ENCODE peak calls at places on chromosomes 7 and 10, in nine cellular contexts. One of them, this sample, is unnamed.

GRCh38 chr7:38296059-38296857 is 22.8 kb upstream of the TARP start:
- DNase-seq in HCT116: no peak
- DNase-seq in ovary: no peak
- DNase-seq in astrocyte of the spinal cord: no peak
- DNase-seq in GM06990: no peak
- DNase-seq in cardiac muscle cell: no peak
- DNase-seq in hepatocyte: no peak
- DNase-seq in CD8-positive, alpha-beta T cell: no peak
- DNase-seq in foreskin fibroblast: no peak
- DNase-seq in this sample: no peak

GRCh38 chr10:131081386-131081785 is 230.1 kb downstream of the TCERG1L start:
- DNase-seq in CD8-positive, alpha-beta T cell: no peak
- DNase-seq in hepatocyte: no peak
- DNase-seq in cardiac muscle cell: no peak
- DNase-seq in foreskin fibroblast: no peak
- DNase-seq in HCT116: no peak
- DNase-seq in ovary: peak; percentile 85
- DNase-seq in GM06990: no peak
- DNase-seq in astrocyte of the spinal cord: no peak
- DNase-seq in this sample: no peak

GRCh38 chr10:96831200-96831866 is 765 bp upstream of the LCOR start:
- DNase-seq in ovary: no peak
- DNase-seq in CD8-positive, alpha-beta T cell: no peak
- DNase-seq in cardiac muscle cell: no peak
- DNase-seq in hepatocyte: no peak
- DNase-seq in astrocyte of the spinal cord: no peak
- DNase-seq in GM06990: no peak
- DNase-seq in HCT116: no peak
- DNase-seq in foreskin fibroblast: no peak
- DNase-seq in this sample: peak; percentile 47

GRCh38 chr10:97407211-97407951 is 6.2 kb upstream of the RRP12 start:
- DNase-seq in ovary: peak; percentile 66
- DNase-seq in hepatocyte: peak; percentile 86
- DNase-seq in GM06990: peak; percentile 81
- DNase-seq in CD8-positive, alpha-beta T cell: peak; percentile 61
- DNase-seq in foreskin fibroblast: peak; percentile 90
- DNase-seq in HCT116: peak; percentile 77
- DNase-seq in astrocyte of the spinal cord: peak; percentile 78
- DNase-seq in cardiac muscle cell: peak; percentile 85
- DNase-seq in this sample: peak; percentile 84

GRCh38 chr7:7351832-7352231 is 169.5 kb downstream of the C1GALT1 start:
- DNase-seq in astrocyte of the spinal cord: no peak
- DNase-seq in ovary: no peak
- DNase-seq in foreskin fibroblast: no peak
- DNase-seq in CD8-positive, alpha-beta T cell: no peak
- DNase-seq in GM06990: no peak
- DNase-seq in hepatocyte: no peak
- DNase-seq in HCT116: no peak
- DNase-seq in cardiac muscle cell: no peak
- DNase-seq in this sample: no peak

GRCh38 chr10:49571419-49571818 is 32.5 kb upstream of the ERCC6 start:
- DNase-seq in hepatocyte: peak; percentile 26
- DNase-seq in astrocyte of the spinal cord: no peak
- DNase-seq in CD8-positive, alpha-beta T cell: no peak
- DNase-seq in GM06990: no peak
- DNase-seq in foreskin fibroblast: peak; percentile 71
- DNase-seq in HCT116: no peak
- DNase-seq in ovary: no peak
- DNase-seq in cardiac muscle cell: no peak
- DNase-seq in this sample: no peak

GRCh38 chr7:96179863-96180262 is 142.0 kb downstream of the SLC25A13 start:
- DNase-seq in ovary: no peak
- DNase-seq in foreskin fibroblast: peak; percentile 20
- DNase-seq in HCT116: no peak
- DNase-seq in cardiac muscle cell: peak; percentile 14
- DNase-seq in GM06990: no peak
- DNase-seq in CD8-positive, alpha-beta T cell: no peak
- DNase-seq in astrocyte of the spinal cord: peak; percentile 5
- DNase-seq in hepatocyte: no peak
- DNase-seq in this sample: no peak

GRCh38 chr7:102236592-102237287 is 49.9 kb upstream of the SH2B2 start:
- DNase-seq in CD8-positive, alpha-beta T cell: no peak
- DNase-seq in hepatocyte: peak; percentile 84
- DNase-seq in astrocyte of the spinal cord: peak; percentile 65
- DNase-seq in foreskin fibroblast: peak; percentile 80
- DNase-seq in GM06990: peak; percentile 29
- DNase-seq in ovary: peak; percentile 78
- DNase-seq in HCT116: peak; percentile 28
- DNase-seq in cardiac muscle cell: peak; percentile 77
- DNase-seq in this sample: peak; percentile 28

GRCh38 chr10:35640474-35640873 is 1.6 kb downstream of the FZD8 start:
- DNase-seq in hepatocyte: peak; percentile 87
- DNase-seq in GM06990: peak; percentile 36
- DNase-seq in CD8-positive, alpha-beta T cell: no peak
- DNase-seq in foreskin fibroblast: peak; percentile 81
- DNase-seq in ovary: peak; percentile 65
- DNase-seq in astrocyte of the spinal cord: peak; percentile 66
- DNase-seq in cardiac muscle cell: peak; percentile 76
- DNase-seq in HCT116: no peak
- DNase-seq in this sample: no peak

GRCh38 chr7:75049817-75050216 is 23.8 kb downstream of the RCC1L start:
- DNase-seq in CD8-positive, alpha-beta T cell: no peak
- DNase-seq in HCT116: no peak
- DNase-seq in hepatocyte: no peak
- DNase-seq in astrocyte of the spinal cord: no peak
- DNase-seq in GM06990: no peak
- DNase-seq in cardiac muscle cell: no peak
- DNase-seq in foreskin fibroblast: no peak
- DNase-seq in ovary: no peak
- DNase-seq in this sample: no peak

GRCh38 chr10:5243521-5243987 is 46.9 kb downstream of the AKR1C4 start:
- DNase-seq in astrocyte of the spinal cord: no peak
- DNase-seq in HCT116: no peak
- DNase-seq in hepatocyte: no peak
- DNase-seq in CD8-positive, alpha-beta T cell: no peak
- DNase-seq in ovary: no peak
- DNase-seq in foreskin fibroblast: no peak
- DNase-seq in GM06990: no peak
- DNase-seq in cardiac muscle cell: no peak
- DNase-seq in this sample: no peak

GRCh38 chr7:39734605-39735004 is 111.2 kb downstream of the RALA start:
- DNase-seq in GM06990: no peak
- DNase-seq in hepatocyte: no peak
- DNase-seq in cardiac muscle cell: no peak
- DNase-seq in astrocyte of the spinal cord: no peak
- DNase-seq in HCT116: no peak
- DNase-seq in ovary: no peak
- DNase-seq in CD8-positive, alpha-beta T cell: no peak
- DNase-seq in foreskin fibroblast: no peak
- DNase-seq in this sample: no peak
- H3K4me3 ChIP-seq in GM06990: peak overlapping the region; percentile 79
- H3K4me3 ChIP-seq in hepatocyte: no peak overlapping the region
- H3K4me3 ChIP-seq in cardiac muscle cell: no peak overlapping the region
- H3K4me3 ChIP-seq in astrocyte of the spinal cord: peak overlapping the region; percentile 58
- H3K4me3 ChIP-seq in HCT116: peak overlapping the region; percentile 63
- H3K4me3 ChIP-seq in ovary: no peak overlapping the region
- H3K4me3 ChIP-seq in CD8-positive, alpha-beta T cell: no peak overlapping the region
- H3K4me3 ChIP-seq in foreskin fibroblast: peak overlapping the region; percentile 82
- H3K4me3 ChIP-seq in this sample: peak overlapping the region; percentile 68

GRCh38 chr7:104252409-104253134 is 44.8 kb upstream of the ORC5 start:
- DNase-seq in GM06990: no peak
- DNase-seq in HCT116: peak; percentile 16
- DNase-seq in CD8-positive, alpha-beta T cell: no peak
- DNase-seq in hepatocyte: no peak
- DNase-seq in foreskin fibroblast: no peak
- DNase-seq in cardiac muscle cell: no peak
- DNase-seq in ovary: no peak
- DNase-seq in astrocyte of the spinal cord: no peak
- DNase-seq in this sample: no peak
- TF ChIP-seq CTCF in GM06990: peak; percentile 7
- TF ChIP-seq CTCF in HCT116: peak; percentile 28
- TF ChIP-seq CTCF in CD8-positive, alpha-beta T cell: no peak
- TF ChIP-seq CTCF in hepatocyte: peak; percentile 1
- TF ChIP-seq CTCF in foreskin fibroblast: no peak
- TF ChIP-seq CTCF in cardiac muscle cell: peak; percentile 9
- TF ChIP-seq CTCF in ovary: no peak
- TF ChIP-seq CTCF in astrocyte of the spinal cord: no peak
- TF ChIP-seq CTCF in this sample: peak; percentile 39

GRCh38 chr7:158976468-158976848 is 120.1 kb downstream of the DYNC2I1 start:
- DNase-seq in HCT116: no peak
- DNase-seq in ovary: no peak
- DNase-seq in CD8-positive, alpha-beta T cell: no peak
- DNase-seq in foreskin fibroblast: peak; percentile 16
- DNase-seq in GM06990: peak; percentile 33
- DNase-seq in hepatocyte: no peak
- DNase-seq in astrocyte of the spinal cord: no peak
- DNase-seq in cardiac muscle cell: peak; percentile 8
- DNase-seq in this sample: no peak
- H3K4me3 ChIP-seq in HCT116: peak overlapping the region; percentile 39
- H3K4me3 ChIP-seq in ovary: no peak overlapping the region
- H3K4me3 ChIP-seq in CD8-positive, alpha-beta T cell: peak overlapping the region; percentile 42
- H3K4me3 ChIP-seq in foreskin fibroblast: peak overlapping the region; percentile 58
- H3K4me3 ChIP-seq in GM06990: peak overlapping the region; percentile 59
- H3K4me3 ChIP-seq in hepatocyte: no peak overlapping the region
- H3K4me3 ChIP-seq in astrocyte of the spinal cord: no peak overlapping the region
- H3K4me3 ChIP-seq in cardiac muscle cell: peak overlapping the region; percentile 18
- H3K4me3 ChIP-seq in this sample: peak overlapping the region; percentile 39

GRCh38 chr7:159030490-159031134 is 114.1 kb downstream of the VIPR2 start:
- DNase-seq in ovary: peak; percentile 85
- DNase-seq in GM06990: no peak
- DNase-seq in cardiac muscle cell: peak; percentile 34
- DNase-seq in HCT116: peak; percentile 27
- DNase-seq in CD8-positive, alpha-beta T cell: no peak
- DNase-seq in foreskin fibroblast: no peak
- DNase-seq in hepatocyte: peak; percentile 83
- DNase-seq in astrocyte of the spinal cord: no peak
- DNase-seq in this sample: no peak
- TF ChIP-seq CTCF in ovary: peak; percentile 23
- TF ChIP-seq CTCF in GM06990: no peak
- TF ChIP-seq CTCF in cardiac muscle cell: peak; percentile 27
- TF ChIP-seq CTCF in HCT116: peak; percentile 29
- TF ChIP-seq CTCF in CD8-positive, alpha-beta T cell: no peak
- TF ChIP-seq CTCF in foreskin fibroblast: no peak
- TF ChIP-seq CTCF in hepatocyte: peak; percentile 38
- TF ChIP-seq CTCF in astrocyte of the spinal cord: no peak
- TF ChIP-seq CTCF in this sample: no peak

DNA sequence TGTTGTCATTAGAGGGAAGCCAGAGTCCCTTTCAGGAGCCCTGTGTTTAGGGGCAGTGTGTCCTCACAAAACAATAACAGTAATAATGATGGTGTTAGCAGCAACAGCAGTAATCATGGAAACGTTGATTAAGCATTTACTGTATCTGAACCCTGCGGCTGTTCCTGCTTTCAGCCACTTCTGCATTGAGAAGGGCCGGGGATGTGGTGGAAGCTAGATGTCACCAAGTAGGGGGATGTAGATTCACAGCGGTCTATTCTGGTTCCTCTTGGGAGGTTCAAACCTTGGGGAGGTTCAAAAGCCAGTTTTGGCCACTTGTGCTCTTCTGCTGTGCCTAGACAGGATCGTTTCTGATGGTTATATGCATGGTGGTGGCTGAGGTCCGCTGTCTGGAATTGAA is 44.8 kb downstream of the PRPF18 start:
- DNase-seq in HCT116: no peak
- DNase-seq in ovary: no peak
- DNase-seq in cardiac muscle cell: no peak
- DNase-seq in foreskin fibroblast: no peak
- DNase-seq in astrocyte of the spinal cord: no peak
- DNase-seq in CD8-positive, alpha-beta T cell: no peak
- DNase-seq in GM06990: no peak
- DNase-seq in hepatocyte: no peak
- DNase-seq in this sample: no peak
- H3K4me3 ChIP-seq in HCT116: no peak overlapping the region
- H3K4me3 ChIP-seq in ovary: no peak overlapping the region
- H3K4me3 ChIP-seq in cardiac muscle cell: no peak overlapping the region
- H3K4me3 ChIP-seq in foreskin fibroblast: no peak overlapping the region
- H3K4me3 ChIP-seq in astrocyte of the spinal cord: no peak overlapping the region
- H3K4me3 ChIP-seq in CD8-positive, alpha-beta T cell: no peak overlapping the region
- H3K4me3 ChIP-seq in GM06990: no peak overlapping the region
- H3K4me3 ChIP-seq in hepatocyte: no peak overlapping the region
- H3K4me3 ChIP-seq in this sample: no peak overlapping the region

GRCh38 chr10:132371641-132372081 is 25.3 kb upstream of the PWWP2B start:
- DNase-seq in ovary: peak; percentile 20
- DNase-seq in astrocyte of the spinal cord: no peak
- DNase-seq in hepatocyte: no peak
- DNase-seq in CD8-positive, alpha-beta T cell: peak; percentile 33
- DNase-seq in cardiac muscle cell: no peak
- DNase-seq in foreskin fibroblast: no peak
- DNase-seq in GM06990: no peak
- DNase-seq in HCT116: peak; percentile 15
- DNase-seq in this sample: no peak
- TF ChIP-seq CTCF in ovary: no peak
- TF ChIP-seq CTCF in astrocyte of the spinal cord: peak; percentile 52
- TF ChIP-seq CTCF in hepatocyte: peak; percentile 12
- TF ChIP-seq CTCF in CD8-positive, alpha-beta T cell: no peak
- TF ChIP-seq CTCF in cardiac muscle cell: peak; percentile 38
- TF ChIP-seq CTCF in foreskin fibroblast: peak; percentile 40
- TF ChIP-seq CTCF in GM06990: peak; percentile 65
- TF ChIP-seq CTCF in HCT116: peak; percentile 69
- TF ChIP-seq CTCF in this sample: no peak

GRCh38 chr7:152103066-152103465 is 77.6 kb downstream of the GALNT11 start:
- DNase-seq in cardiac muscle cell: no peak
- DNase-seq in CD8-positive, alpha-beta T cell: no peak
- DNase-seq in ovary: no peak
- DNase-seq in GM06990: no peak
- DNase-seq in foreskin fibroblast: no peak
- DNase-seq in astrocyte of the spinal cord: no peak
- DNase-seq in HCT116: no peak
- DNase-seq in hepatocyte: no peak
- DNase-seq in this sample: no peak
- H3K4me3 ChIP-seq in cardiac muscle cell: no peak overlapping the region
- H3K4me3 ChIP-seq in CD8-positive, alpha-beta T cell: no peak overlapping the region
- H3K4me3 ChIP-seq in ovary: no peak overlapping the region
- H3K4me3 ChIP-seq in GM06990: no peak overlapping the region
- H3K4me3 ChIP-seq in foreskin fibroblast: no peak overlapping the region
- H3K4me3 ChIP-seq in astrocyte of the spinal cord: no peak overlapping the region
- H3K4me3 ChIP-seq in HCT116: no peak overlapping the region
- H3K4me3 ChIP-seq in hepatocyte: no peak overlapping the region
- H3K4me3 ChIP-seq in this sample: no peak overlapping the region